ENCODE peak calls at places on chromosome 21, in ten cellular contexts. R is hypothalamus; X is heart left ventricle; L is stimulated activated CD4-positive, alpha-beta T cell treated with anti-CD3 and anti-CD28 coated beads, TNF-alpha, amount 100 ng/mL, for 1 hour; K is substantia nigra; Q is GM23248; P is T-helper 2 cell; D is HS-27A; G is HAP-1; Z is kidney tubule cell. B is an unnamed sample.

GRCh38 chr21:17402885-17403477 is 109.9 kb upstream of the CXADR start:
- DNase-seq in R (no peak), X (no peak), L (no peak), K (no peak), Q (peak; percentile 53), P (no peak), D (no peak), G (no peak), Z (no peak), B (no peak)

GRCh38 chr21:35051287-35051818 is 2.3 kb upstream of the RUNX1 start:
- DNase-seq in R (peak; percentile 11), X (peak; percentile 82), L (peak; percentile 58), K (peak; percentile 35), Q (peak; percentile 97), P (peak; percentile 52), D (peak; percentile 51), G (peak; percentile 75), Z (peak; percentile 81), B (peak; percentile 93)

GRCh38 chr21:29821230-29821629 is 118.6 kb downstream of the GRIK1 start:
- DNase-seq in R (no peak), X (no peak), L (no peak), K (no peak), Q (no peak), P (no peak), D (no peak), G (no peak), Z (no peak), B (no peak)

GRCh38 chr21:46482846-46483231 is 24.1 kb downstream of the DIP2A start:
- DNase-seq in R (no peak), X (no peak), L (no peak), K (no peak), Q (no peak), P (no peak), D (no peak), G (no peak), Z (no peak), B (no peak)

GRCh38 chr21:28308516-28308915 is 684.2 kb downstream of the LTN1 start:
- DNase-seq in R (no peak), X (no peak), L (no peak), K (no peak), Q (peak; percentile 62), P (no peak), D (no peak), G (no peak), Z (peak; percentile 84), B (no peak)

GRCh38 chr21:39818557-39818956 is 48.7 kb upstream of the PCP4 start:
- DNase-seq in R (no peak), X (no peak), L (no peak), K (no peak), Q (no peak), P (no peak), D (no peak), G (no peak), Z (no peak), B (no peak)

GRCh38 chr21:39685991-39686390 is 59.0 kb upstream of the IGSF5 start:
- DNase-seq in R (no peak), X (no peak), L (no peak), K (no peak), Q (no peak), P (no peak), D (no peak), G (no peak), Z (no peak), B (no peak)

GRCh38 chr21:39141502-39141901 is 41.7 kb downstream of the PSMG1 start:
- DNase-seq in R (no peak), X (no peak), L (no peak), K (no peak), Q (peak; percentile 47), P (no peak), D (no peak), G (no peak), Z (no peak), B (no peak)

GRCh38 chr21:20882462-20883415 is 115.5 kb upstream of the NCAM2 start:
- DNase-seq in R (peak; percentile 9), X (no peak), L (no peak), K (peak; percentile 35), Q (peak; percentile 20), P (no peak), D (peak; percentile 8), G (peak; percentile 63), Z (peak; percentile 15), B (no peak)

GRCh38 chr21:29741761-29742160 is 198.0 kb downstream of the GRIK1 start:
- DNase-seq in R (no peak), X (no peak), L (no peak), K (no peak), Q (no peak), P (no peak), D (no peak), G (no peak), Z (no peak), B (no peak)

GRCh38 chr21:29386803-29387202 is 88.1 kb downstream of the BACH1 start:
- DNase-seq in R (no peak), X (no peak), L (no peak), K (no peak), Q (no peak), P (no peak), D (no peak), G (no peak), Z (no peak), B (no peak)

GRCh38 chr21:42453301-42454220 is 42.5 kb downstream of the RSPH1 start:
- DNase-seq in R (no peak), X (no peak), L (no peak), K (no peak), Q (no peak), P (no peak), D (no peak), G (no peak), Z (no peak), B (no peak)

GRCh38 chr21:41501919-41502318 is 6.0 kb downstream of the TMPRSS2 start:
- DNase-seq in R (no peak), X (no peak), L (no peak), K (no peak), Q (peak; percentile 21), P (no peak), D (no peak), G (no peak), Z (peak; percentile 73), B (peak; percentile 66)

GRCh38 chr21:25329227-25329626 is 278.1 kb downstream of the MRPL39 start:
- DNase-seq in R (no peak), X (no peak), L (no peak), K (no peak), Q (peak; percentile 85), P (no peak), D (peak; percentile 79), G (no peak), Z (peak; percentile 86), B (peak; percentile 88)

GRCh38 chr21:15506086-15506485 is 223.7 kb upstream of the USP25 start:
- DNase-seq in R (no peak), X (no peak), L (no peak), K (no peak), Q (no peak), P (no peak), D (no peak), G (no peak), Z (no peak), B (no peak)

GRCh38 chr21:17454315-17455027 is 58.4 kb upstream of the CXADR start:
- DNase-seq in R (peak; percentile 18), X (no peak), L (peak; percentile 14), K (peak; percentile 33), Q (peak; percentile 82), P (no peak), D (peak; percentile 86), G (peak; percentile 89), Z (peak; percentile 94), B (peak; percentile 85)

GRCh38 chr21:34204021-34204420 is 130.6 kb downstream of the MRPS6 start:
- DNase-seq in R (no peak), X (no peak), L (no peak), K (no peak), Q (no peak), P (no peak), D (no peak), G (no peak), Z (no peak), B (no peak)

GRCh38 chr21:34545079-34545884 is 33.3 kb upstream of the KCNE1 start:
- DNase-seq in R (peak; percentile 45), X (no peak), L (no peak), K (peak; percentile 66), Q (peak; percentile 71), P (no peak), D (no peak), G (no peak), Z (peak; percentile 91), B (peak; percentile 71)

GRCh38 chr21:16308269-16308668 is 578.5 kb downstream of the USP25 start:
- DNase-seq in R (no peak), X (no peak), L (no peak), K (no peak), Q (peak; percentile 58), P (no peak), D (no peak), G (peak; percentile 58), Z (peak; percentile 14), B (no peak)

GRCh38 chr21:17340081-17340480 is 172.8 kb upstream of the CXADR start:
- DNase-seq in R (no peak), X (no peak), L (no peak), K (no peak), Q (no peak), P (no peak), D (no peak), G (no peak), Z (no peak), B (no peak)

GRCh38 chr21:44379991-44380865 is 26.8 kb downstream of the TRPM2 start:
- DNase-seq in R (no peak), X (peak; percentile 2), L (no peak), K (no peak), Q (no peak), P (no peak), D (no peak), G (no peak), Z (no peak), B (no peak)

GRCh38 chr21:42300956-42301355 is 14.3 kb downstream of the TFF3 start:
- DNase-seq in R (no peak), X (no peak), L (no peak), K (no peak), Q (no peak), P (no peak), D (no peak), G (no peak), Z (no peak), B (no peak)

GRCh38 chr21:45135122-45135521 is 60.7 kb downstream of the ADARB1 start:
- DNase-seq in R (no peak), X (no peak), L (no peak), K (no peak), Q (no peak), P (no peak), D (no peak), G (no peak), Z (no peak), B (no peak)

GRCh38 chr21:28397040-28397439 is 595.6 kb downstream of the LTN1 start:
- DNase-seq in R (no peak), X (no peak), L (no peak), K (no peak), Q (no peak), P (no peak), D (no peak), G (no peak), Z (no peak), B (no peak)

GRCh38 chr21:39847877-39848276 is 19.4 kb upstream of the PCP4 start:
- DNase-seq in R (no peak), X (no peak), L (no peak), K (no peak), Q (no peak), P (no peak), D (no peak), G (no peak), Z (no peak), B (no peak)

GRCh38 chr21:42629856-42630410 is 23.5 kb upstream of the PDE9A start:
- DNase-seq in R (no peak), X (no peak), L (no peak), K (no peak), Q (no peak), P (no peak), D (no peak), G (no peak), Z (no peak), B (no peak)

GRCh38 chr21:34987673-34988072 is 61.4 kb downstream of the RUNX1 start:
- DNase-seq in R (no peak), X (no peak), L (no peak), K (no peak), Q (no peak), P (no peak), D (no peak), G (no peak), Z (no peak), B (no peak)

GRCh38 chr21:35257413-35257812 is 208.3 kb upstream of the RUNX1 start:
- DNase-seq in R (no peak), X (peak; percentile 32), L (no peak), K (no peak), Q (peak; percentile 89), P (no peak), D (peak; percentile 73), G (no peak), Z (peak; percentile 86), B (peak; percentile 80)